ENCODE peak calls at places on chromosomes 12 and 14, in six cellular contexts. M is cardiac fibroblast; T is A549; F is activated CD8-positive, alpha-beta T cell treated with anti-CD3 and anti-CD28 coated beads for 36 hours; Y is endothelial cell; Z is colonic mucosa. R is an unnamed sample.

GRCh38 chr14:104192883-104193245 is 54.5 kb downstream of the KIF26A start:
- DNase-seq in M (no peak), T (no peak), F (no peak), Y (no peak), Z (no peak), R (no peak)

GRCh38 chr12:71661977-71662522 is 1.6 kb downstream of the ZFC3H1 start:
- DNase-seq in M (peak), T (no peak), F (no peak), Y (no peak), Z (no peak), R (no peak)

GRCh38 chr12:38892976-38893375 is 12.4 kb downstream of the CPNE8 start:
- DNase-seq in M (no peak), T (no peak), F (no peak), Y (no peak), Z (no peak), R (no peak)

GRCh38 chr14:56135668-56136067 is 17.5 kb downstream of the PELI2 start:
- DNase-seq in M (no peak), T (no peak), F (no peak), Y (no peak), Z (no peak), R (no peak)

GRCh38 chr12:19113464-19113863 is 16.1 kb upstream of the PLEKHA5 start:
- DNase-seq in M (no peak), T (no peak), F (no peak), Y (no peak), Z (no peak), R (no peak)

GRCh38 chr14:77663289-77663688 is 44.5 kb downstream of the ALKBH1 start:
- DNase-seq in M (peak), T (no peak), F (no peak), Y (no peak), Z (no peak), R (no peak)

GRCh38 chr12:132602578-132603239 is 7.7 kb downstream of the LRCOL1 start:
- DNase-seq in M (no peak), T (no peak), F (no peak), Y (no peak), Z (peak), R (no peak)

GRCh38 chr14:78713716-78714115 is 543.5 kb downstream of the NRXN3 start:
- DNase-seq in M (no peak), T (no peak), F (no peak), Y (no peak), Z (no peak), R (no peak)

GRCh38 chr14:65230287-65230728 is 128.0 kb upstream of the MAX start:
- DNase-seq in M (peak), T (no peak), F (peak), Y (no peak), Z (no peak), R (no peak)

GRCh38 chr12:111792155-111792876 is 25.6 kb downstream of the ALDH2 start:
- DNase-seq in M (peak), T (no peak), F (no peak), Y (no peak), Z (peak), R (no peak)

DNA sequence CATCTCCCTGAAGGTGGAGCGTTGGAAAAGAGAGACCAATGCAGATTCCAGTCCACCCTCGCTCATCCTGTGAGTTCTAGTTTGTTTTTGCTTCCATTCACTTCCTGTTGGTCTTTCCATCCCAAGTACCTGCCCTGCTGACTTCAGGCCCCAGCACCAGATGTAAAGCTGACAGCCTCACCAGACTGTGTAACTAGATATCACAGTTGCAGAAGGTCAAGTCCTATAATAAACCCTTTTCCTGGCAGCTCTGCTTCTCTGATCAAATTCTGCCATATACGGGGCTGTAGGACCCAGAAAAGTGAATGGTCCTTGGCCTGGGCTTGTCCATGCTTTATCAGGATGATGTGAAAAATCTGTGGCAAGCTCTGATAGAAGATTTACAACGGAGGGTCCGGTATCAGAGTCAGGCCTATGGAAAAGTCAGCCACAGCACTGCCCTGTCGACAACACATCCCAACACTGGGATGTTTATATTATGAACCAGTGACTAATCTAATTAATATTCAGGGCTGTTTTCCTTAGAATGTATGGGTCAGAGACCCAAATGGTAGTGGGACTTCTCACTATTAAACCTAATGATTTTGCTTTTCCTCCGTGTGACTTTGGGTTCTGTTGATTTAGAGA is 42.1 kb downstream of the CCDC175 start:
- DNase-seq in M (no peak), T (no peak), F (no peak), Y (no peak), Z (no peak), R (no peak)
- TF ChIP-seq CTCF in M (no peak), T (no peak), F (no peak), Y (no peak), Z (no peak), R (no peak)

DNA sequence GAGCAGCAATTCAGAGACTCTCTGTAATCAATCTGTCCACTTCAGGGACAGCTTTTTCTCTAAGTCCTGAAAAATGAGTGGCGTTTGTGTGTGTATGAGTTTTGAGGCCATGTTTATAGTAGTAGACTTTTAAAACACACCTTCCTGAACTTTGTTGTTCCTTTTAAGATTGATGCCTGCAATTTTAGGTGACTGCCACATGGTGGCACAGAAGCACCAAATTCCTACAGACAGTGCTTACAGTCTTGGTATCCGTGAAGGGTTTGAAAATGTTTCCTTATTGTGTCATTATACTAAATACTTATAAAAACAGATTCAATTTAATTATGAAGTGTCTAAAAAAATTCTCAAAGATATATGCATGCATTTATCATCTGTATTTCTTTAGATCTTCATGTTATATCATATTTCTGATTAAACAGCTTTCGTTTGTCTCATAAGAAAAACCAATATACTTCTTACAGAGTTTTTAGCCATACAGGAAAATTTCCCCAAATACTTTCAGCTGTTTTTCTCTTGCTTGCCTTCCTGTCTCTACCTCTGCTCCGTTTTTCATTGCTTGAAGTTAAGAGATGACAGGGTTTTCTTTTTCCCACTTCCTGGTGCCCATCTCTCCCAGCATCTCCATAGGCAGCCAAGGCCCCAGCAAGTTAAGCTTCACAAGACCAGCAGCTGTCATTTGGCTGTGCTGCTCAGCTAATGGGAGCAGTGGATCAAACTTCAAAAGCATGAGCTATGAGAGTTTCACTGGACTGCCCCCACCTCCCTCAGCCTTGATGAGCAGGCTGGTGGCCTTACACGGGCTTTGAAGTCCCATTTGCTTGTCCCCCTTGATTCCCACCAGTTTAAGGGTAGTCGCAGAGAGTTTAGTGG is 259.6 kb downstream of the AKAP6 start:
- DNase-seq in M (peak), T (no peak), F (no peak), Y (peak), Z (no peak), R (no peak)
- TF ChIP-seq CTCF in M (peak), T (peak), F (peak), Y (peak), Z (peak), R (peak)

DNA sequence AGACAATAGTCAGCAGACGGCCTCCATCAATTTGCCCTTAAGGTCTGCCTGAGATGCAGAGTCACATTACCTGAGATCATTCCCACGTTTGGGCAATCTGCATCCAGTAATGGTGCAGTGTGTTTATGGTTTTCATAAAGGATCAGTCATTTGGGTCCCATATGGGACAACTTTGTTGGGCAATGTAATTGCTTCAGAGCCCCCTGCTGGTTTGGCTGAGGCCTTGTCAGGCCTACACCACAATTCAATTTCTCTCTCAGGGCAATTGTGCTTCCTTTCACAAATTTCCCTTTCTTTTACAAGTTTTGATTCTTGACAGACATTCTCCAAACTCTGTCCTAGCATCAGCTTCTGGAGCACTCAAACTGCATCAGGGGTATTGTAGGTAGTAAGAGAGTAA is 191.2 kb upstream of the SSTR1 start:
- DNase-seq in M (no peak), T (no peak), F (no peak), Y (no peak), Z (no peak), R (no peak)
- TF ChIP-seq CTCF in M (peak), T (no peak), F (no peak), Y (peak), Z (no peak), R (no peak)

GRCh38 chr14:68145036-68145435 is 325.5 kb downstream of the RAD51B start:
- DNase-seq in M (no peak), T (no peak), F (no peak), Y (no peak), Z (peak), R (no peak)
- TF ChIP-seq CTCF in M (no peak), T (no peak), F (no peak), Y (no peak), Z (no peak), R (no peak)

GRCh38 chr12:11813422-11813813 is 163.9 kb downstream of the ETV6 start:
- DNase-seq in M (no peak), T (no peak), F (no peak), Y (no peak), Z (no peak), R (no peak)

GRCh38 chr12:11814362-11814761 is 164.9 kb downstream of the ETV6 start:
- DNase-seq in M (peak), T (no peak), F (peak), Y (no peak), Z (no peak), R (no peak)

GRCh38 chr12:11810962-11811361 is 161.5 kb downstream of the ETV6 start:
- DNase-seq in M (no peak), T (no peak), F (no peak), Y (no peak), Z (no peak), R (no peak)

GRCh38 chr12:11815397-11815796 is 165.9 kb downstream of the ETV6 start:
- DNase-seq in M (no peak), T (no peak), F (no peak), Y (no peak), Z (no peak), R (no peak)

GRCh38 chr12:11812558-11813421 is 163.3 kb downstream of the ETV6 start:
- DNase-seq in M (peak), T (no peak), F (peak), Y (peak), Z (peak), R (no peak)
- TF ChIP-seq CTCF in M (peak), T (no peak), F (no peak), Y (no peak), Z (no peak), R (peak)